ENCODE peak calls at places on chromosomes 16 and 17, in seven cellular contexts. W, H, R, K, O, Q and N are unnamed samples.
A peak's percentile ranks its signal among the peaks of the same experiment; 100 is the strongest.

GRCh38 chr17:63817736-63818385 is 9.4 kb upstream of the PSMC5 start:
- DNase-seq in H (no peak), O (no peak), Q (no peak), W (no peak), R (no peak), K (no peak), N (no peak)

GRCh38 chr16:70429888-70430666 is 8.8 kb downstream of the ST3GAL2 start:
- DNase-seq in W (peak; percentile 38), R (no peak), H (no peak), Q (peak; percentile 70), O (no peak), K (no peak), N (no peak)

GRCh38 chr17:11797803-11798202 is 199.5 kb downstream of the ZNF18 start:
- DNase-seq in H (no peak), O (no peak), K (no peak), Q (no peak), W (no peak), R (no peak), N (no peak)

GRCh38 chr17:2745317-2746037 is 4.0 kb downstream of the CCDC92B start:
- DNase-seq in K (no peak), H (no peak), R (no peak), Q (no peak), W (no peak), O (no peak), N (no peak)

GRCh38 chr17:6591599-6592158 is 35.3 kb upstream of the PITPNM3 start:
- DNase-seq in W (peak; percentile 35), Q (no peak), R (no peak), K (peak; percentile 22), H (no peak), O (no peak), N (no peak)

GRCh38 chr17:39867891-39868553 is at the start of gene ZPBP2:
- DNase-seq in W (no peak), O (no peak), Q (no peak), K (no peak), H (no peak), R (no peak), N (peak; percentile 15)

GRCh38 chr17:72474740-72475477 is 354.1 kb downstream of the SOX9 start:
- DNase-seq in K (no peak), H (peak; percentile 5), Q (no peak), W (no peak), R (peak; percentile 52), O (no peak), N (peak; percentile 47)

GRCh38 chr16:58814348-58814801 is 80.3 kb upstream of the GOT2 start:
- DNase-seq in W (peak; percentile 35), O (no peak), Q (no peak), K (peak; percentile 16), R (peak; percentile 53), H (no peak), N (peak; percentile 15)

GRCh38 chr16:68298907-68299515 is 11.7 kb downstream of the SLC7A6OS start:
- DNase-seq in R (peak; percentile 38), K (peak; percentile 77), W (no peak), Q (no peak), O (no peak), H (peak; percentile 81), N (no peak)

GRCh38 chr17:72790194-72790593 is 302.3 kb downstream of the SLC39A11 start:
- DNase-seq in H (no peak), R (no peak), K (no peak), W (no peak), O (no peak), Q (no peak), N (no peak)

GRCh38 chr17:19010729-19011505 is 6.4 kb upstream of the FAM83G start:
- DNase-seq in W (no peak), H (no peak), R (peak; percentile 50), Q (no peak), O (no peak), K (peak; percentile 46), N (peak; percentile 81)

GRCh38 chr16:17555176-17555575 is 84.4 kb upstream of the XYLT1 start:
- DNase-seq in H (no peak), W (no peak), K (no peak), Q (no peak), O (no peak), R (no peak), N (no peak)

DNA sequence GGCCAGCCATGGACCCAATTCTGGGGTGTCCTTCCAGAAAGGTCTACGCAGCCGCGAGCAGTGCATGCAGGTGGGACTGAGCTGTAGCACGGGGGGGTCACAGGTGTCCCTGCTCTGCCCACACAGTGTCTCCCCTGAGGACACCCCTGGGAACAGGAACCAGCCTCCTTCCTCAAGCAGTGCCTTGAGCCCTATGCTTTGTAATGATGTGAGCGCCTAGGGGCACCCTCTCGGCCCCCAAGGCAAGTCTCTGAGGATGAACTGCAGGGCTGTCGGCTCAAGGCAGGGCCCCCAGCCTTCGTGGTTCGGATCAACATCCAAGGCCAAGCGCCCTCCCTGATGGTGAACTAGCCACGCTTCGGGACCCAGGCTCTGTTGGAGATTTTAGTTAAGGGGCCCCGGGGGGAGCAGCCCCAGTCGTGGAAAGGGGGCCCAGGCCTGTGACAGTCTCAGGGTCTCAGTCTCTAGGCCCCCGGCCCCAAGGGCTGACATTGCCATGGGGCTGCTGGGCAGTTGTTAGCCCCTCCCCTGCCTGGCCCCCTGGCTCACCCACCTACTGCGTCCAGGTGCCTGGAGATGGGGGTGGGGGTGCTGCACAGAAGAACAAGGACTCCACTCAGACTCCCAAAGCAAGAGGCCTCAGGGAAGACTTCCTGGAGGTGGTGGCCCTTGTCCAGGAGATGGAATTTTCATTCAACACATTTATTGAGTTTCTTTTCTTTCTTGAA is 2.3 kb downstream of the IL17C start:
- DNase-seq in R (no peak), Q (no peak), W (no peak), H (no peak), K (no peak), O (no peak), N (no peak)
- TF ChIP-seq POLR2AphosphoS5 in R (no peak), Q (no peak), W (no peak), H (no peak), K (no peak), O (no peak), N (no peak)

DNA sequence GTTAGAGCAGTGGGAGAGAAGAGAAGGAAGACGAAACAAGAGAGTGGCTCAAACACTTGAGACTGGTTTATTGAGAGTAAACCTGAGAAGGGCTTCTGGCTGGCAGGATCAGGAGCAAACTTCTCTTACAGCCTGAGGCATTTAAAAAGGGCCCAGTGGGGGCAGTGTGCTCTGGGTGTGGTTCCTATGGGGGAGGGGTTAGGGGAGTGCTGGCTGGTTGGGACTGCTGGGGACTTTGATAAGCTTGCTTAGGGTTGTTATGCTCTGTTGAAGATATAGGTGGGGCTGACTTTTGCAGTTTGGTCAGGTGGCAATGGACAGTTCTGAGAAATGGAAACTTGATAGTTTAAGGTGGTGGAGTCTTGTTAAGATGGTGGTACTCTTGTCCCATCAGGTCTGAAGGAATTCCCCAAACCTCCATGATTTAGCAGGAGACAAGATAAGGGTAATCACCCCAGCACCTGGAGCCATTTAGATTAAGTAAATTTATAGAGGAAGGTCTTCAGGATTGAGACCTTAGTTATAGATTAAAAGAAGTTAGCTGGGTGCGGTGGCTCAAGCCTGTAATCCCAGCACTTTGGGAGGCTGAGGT is 79.3 kb downstream of the EMP2 start:
- DNase-seq in W (no peak), O (no peak), K (peak; percentile 50), R (no peak), H (no peak), Q (no peak), N (no peak)
- TF ChIP-seq EP300 in W (no peak), O (no peak), K (no peak), R (no peak), H (no peak), Q (no peak), N (no peak)

DNA sequence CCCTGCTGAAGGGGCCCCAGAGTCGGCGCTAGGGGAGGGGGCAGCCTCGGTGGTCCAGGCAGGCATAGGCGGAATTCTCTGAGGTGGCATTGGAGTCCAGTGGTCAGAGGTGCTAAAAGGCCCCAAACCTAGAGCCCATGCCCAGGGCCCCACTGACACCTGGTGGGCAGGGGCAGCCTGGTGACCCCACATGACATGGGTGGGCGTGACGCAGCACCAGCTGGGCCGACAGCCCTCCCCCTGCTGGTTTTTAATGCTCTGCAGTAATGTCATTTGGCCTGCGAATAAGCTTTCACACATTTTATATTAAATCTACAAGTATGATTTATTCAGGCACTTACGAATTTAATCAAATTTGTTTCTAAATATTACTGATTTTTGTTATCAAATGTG is 2.1 kb upstream of the RNPS1 start:
- DNase-seq in R (no peak), H (no peak), O (no peak), W (no peak), K (no peak), Q (no peak), N (no peak)
- TF ChIP-seq CTCF in R (no peak), H (no peak), O (no peak), W (no peak), K (no peak), Q (no peak), N (no peak)

DNA sequence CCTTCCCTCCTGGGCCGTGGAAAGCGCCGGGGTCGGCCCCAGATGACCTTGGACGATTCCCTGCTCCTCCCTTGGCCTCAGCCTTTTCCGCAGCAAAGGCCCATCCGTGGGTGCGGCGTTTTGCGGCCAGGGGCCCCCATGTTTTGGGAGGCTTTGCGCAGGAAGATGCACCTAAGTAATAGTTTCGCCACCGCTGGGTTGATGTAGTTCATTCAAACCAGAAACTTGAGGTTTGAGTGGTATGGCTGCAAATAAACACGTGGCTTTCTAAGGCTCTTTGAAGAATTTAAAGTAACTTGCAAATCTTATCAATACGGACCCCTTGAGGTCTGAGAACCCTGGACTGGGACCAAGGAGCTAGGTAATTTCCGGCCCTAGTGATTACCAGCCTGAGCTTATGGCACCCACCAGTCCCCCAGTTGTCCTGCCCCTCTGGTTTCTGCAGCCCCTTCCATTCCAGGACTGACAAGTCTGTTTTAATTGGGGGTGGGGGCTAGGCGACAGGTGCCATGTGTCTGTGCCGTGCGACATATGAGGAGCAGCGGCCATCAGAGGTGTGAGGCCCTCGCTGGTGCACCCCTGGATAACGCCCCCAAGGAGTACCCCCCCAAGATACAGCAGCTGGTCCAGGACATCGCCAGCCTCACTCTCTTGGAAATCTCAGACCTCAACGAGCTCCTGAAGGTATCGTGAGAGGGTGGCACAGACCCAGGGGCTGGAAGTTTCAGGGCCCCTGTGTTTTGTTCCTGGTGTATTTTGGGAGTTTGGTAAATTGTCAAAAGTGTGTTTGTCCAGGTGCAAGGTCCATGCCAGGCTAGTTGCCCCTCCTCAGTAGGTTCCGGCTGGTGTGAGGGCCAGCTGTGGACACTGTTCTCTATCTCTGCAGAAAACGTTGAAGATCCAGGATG is 834 bp downstream of the MRPL12 start:
- DNase-seq in Q (no peak), O (no peak), R (no peak), K (no peak), H (no peak), W (no peak), N (no peak)
- TF ChIP-seq POLR2AphosphoS5 in Q (no peak), O (no peak), R (no peak), K (no peak), H (no peak), W (no peak), N (no peak)

GRCh38 chr16:56927471-56927870 is 4.5 kb upstream of the HERPUD1 start:
- DNase-seq in Q (no peak), O (no peak), R (no peak), K (no peak), H (no peak), W (no peak), N (no peak)
- TF ChIP-seq EP300 in Q (no peak), O (no peak), R (no peak), K (no peak), H (no peak), W (no peak), N (no peak)

DNA sequence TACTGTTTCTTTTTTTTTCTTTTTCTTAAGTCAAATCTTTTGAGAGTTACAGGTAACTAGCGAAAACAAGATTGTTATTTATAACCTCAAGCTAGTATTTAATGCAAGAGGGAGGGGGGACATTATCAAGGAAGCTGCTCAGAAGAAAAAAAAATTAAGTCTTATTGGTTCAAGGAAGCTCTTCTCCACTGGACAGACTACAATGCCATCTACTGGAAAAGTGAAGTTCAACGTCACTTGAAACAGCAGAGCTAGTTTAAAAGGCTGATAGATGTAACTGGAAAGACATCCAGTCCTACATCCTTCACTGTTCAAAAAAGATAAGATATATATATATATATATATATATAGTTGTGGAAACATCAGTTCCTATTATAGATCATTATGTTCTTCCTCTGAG is 418.0 kb upstream of the PSMD7 start:
- DNase-seq in R (no peak), H (no peak), K (peak; percentile 58), W (no peak), O (no peak), Q (peak; percentile 3), N (no peak)
- TF ChIP-seq CTCF in R (no peak), H (peak; percentile 62), K (peak; percentile 67), W (peak; percentile 21), O (peak; percentile 42), Q (peak; percentile 69), N (peak; percentile 52)